ENCODE peak calls at places on chromosomes 12 and 14, in eight cellular contexts. B is testis; X is GM23338; J is mucosa of descending colon; M is heart right ventricle; R is CD4-positive, alpha-beta memory T cell; U is body of pancreas; V is A549. P is an unnamed sample. For H3K4me1, the result is how much of the 10 kb centered on the place peaks cover.

GRCh38 chr12:54891717-54892478 is 37.6 kb downstream of the MUCL1 start:
- DNase-seq in B (no peak), X (no peak), J (peak), M (no peak), R (no peak), U (no peak), V (peak), P (no peak)

GRCh38 chr12:104691661-104692334 is 235.1 kb downstream of the CHST11 start:
- DNase-seq in B (no peak), X (no peak), J (no peak), M (no peak), R (no peak), U (no peak), V (no peak), P (no peak)

GRCh38 chr14:78608998-78609787 is 439.0 kb downstream of the NRXN3 start:
- DNase-seq in B (no peak), X (no peak), J (no peak), M (no peak), R (no peak), U (no peak), V (no peak), P (no peak)

GRCh38 chr14:71139058-71139946 is 232.0 kb downstream of the PCNX1 start:
- DNase-seq in B (peak), X (peak), J (peak), M (peak), R (peak), U (peak), V (peak), P (peak)

GRCh38 chr12:119868992-119869391 is 8.1 kb downstream of the CIT start:
- DNase-seq in B (no peak), X (no peak), J (no peak), M (no peak), R (no peak), U (no peak), V (no peak), P (no peak)

GRCh38 chr12:131933387-131933786 is 4.3 kb downstream of the PUS1 start:
- DNase-seq in B (no peak), X (no peak), J (no peak), M (no peak), R (no peak), U (no peak), V (no peak), P (no peak)

GRCh38 chr14:50875359-50876090 is 3.7 kb downstream of the ABHD12B start:
- DNase-seq in B (no peak), X (no peak), J (no peak), M (no peak), R (peak), U (no peak), V (no peak), P (no peak)

GRCh38 chr14:51321036-51321435 is 81.0 kb downstream of the TMX1 start:
- DNase-seq in B (no peak), X (no peak), J (no peak), M (no peak), R (no peak), U (no peak), V (no peak), P (no peak)

GRCh38 chr14:94481468-94482131 is 5.6 kb upstream of the SERPINA9 start:
- DNase-seq in B (no peak), X (no peak), J (no peak), M (no peak), R (no peak), U (no peak), V (no peak), P (no peak)

GRCh38 chr12:71551529-71551928 is 111.9 kb downstream of the LGR5 start:
- DNase-seq in B (no peak), X (peak), J (no peak), M (no peak), R (no peak), U (no peak), V (peak), P (no peak)

GRCh38 chr14:96801931-96802330 is 4.7 kb downstream of the VRK1 start:
- DNase-seq in B (no peak), X (no peak), J (no peak), M (no peak), R (no peak), U (no peak), V (no peak), P (no peak)

GRCh38 chr14:77882631-77883030 is 82.7 kb downstream of the ADCK1 start:
- DNase-seq in B (no peak), X (no peak), J (no peak), M (no peak), R (no peak), U (no peak), V (no peak), P (peak)

GRCh38 chr12:104443008-104443407 is 13.7 kb upstream of the CHST11 start:
- DNase-seq in B (no peak), X (no peak), J (no peak), M (no peak), R (no peak), U (no peak), V (no peak), P (no peak)

GRCh38 chr14:90759370-90760054 is 56.7 kb downstream of the TTC7B start:
- DNase-seq in B (no peak), X (no peak), J (no peak), M (no peak), R (no peak), U (no peak), V (no peak), P (no peak)

GRCh38 chr12:28998662-28999120 is 150.4 kb upstream of the FAR2 start:
- DNase-seq in B (peak), X (peak), J (peak), M (no peak), R (no peak), U (no peak), V (peak), P (peak)

GRCh38 chr14:104393898-104394605 is 185.5 kb upstream of the C14orf180 start:
- DNase-seq in B (peak), X (no peak), J (peak), M (peak), R (peak), U (peak), V (no peak), P (peak)

GRCh38 chr14:95046711-95047681 is 110.3 kb downstream of the DICER1 start:
- DNase-seq in B (peak), X (no peak), J (peak), M (no peak), R (no peak), U (no peak), V (no peak), P (no peak)

GRCh38 chr14:73888460-73888725 is 1.7 kb downstream of the ZNF410 start:
- DNase-seq in B (no peak), X (no peak), J (no peak), M (no peak), R (no peak), U (no peak), V (no peak), P (no peak)

GRCh38 chr12:90024261-90024660 is 315.6 kb upstream of the ATP2B1 start:
- DNase-seq in B (no peak), X (no peak), J (no peak), M (no peak), R (no peak), U (no peak), V (peak), P (no peak)

GRCh38 chr12:63036216-63036973 is 101.4 kb upstream of the PPM1H start:
- DNase-seq in B (no peak), X (no peak), J (no peak), M (no peak), R (no peak), U (no peak), V (no peak), P (no peak)

GRCh38 chr12:63040526-63041220 is 105.7 kb upstream of the PPM1H start:
- DNase-seq in B (no peak), X (no peak), J (no peak), M (no peak), R (no peak), U (no peak), V (no peak), P (no peak)

GRCh38 chr12:63036974-63037335 is 102.0 kb upstream of the PPM1H start:
- DNase-seq in B (no peak), X (no peak), J (no peak), M (no peak), R (no peak), U (no peak), V (no peak), P (no peak)

GRCh38 chr12:63037721-63038120 is 102.8 kb upstream of the PPM1H start:
- DNase-seq in B (no peak), X (no peak), J (no peak), M (no peak), R (no peak), U (no peak), V (no peak), P (no peak)

DNA sequence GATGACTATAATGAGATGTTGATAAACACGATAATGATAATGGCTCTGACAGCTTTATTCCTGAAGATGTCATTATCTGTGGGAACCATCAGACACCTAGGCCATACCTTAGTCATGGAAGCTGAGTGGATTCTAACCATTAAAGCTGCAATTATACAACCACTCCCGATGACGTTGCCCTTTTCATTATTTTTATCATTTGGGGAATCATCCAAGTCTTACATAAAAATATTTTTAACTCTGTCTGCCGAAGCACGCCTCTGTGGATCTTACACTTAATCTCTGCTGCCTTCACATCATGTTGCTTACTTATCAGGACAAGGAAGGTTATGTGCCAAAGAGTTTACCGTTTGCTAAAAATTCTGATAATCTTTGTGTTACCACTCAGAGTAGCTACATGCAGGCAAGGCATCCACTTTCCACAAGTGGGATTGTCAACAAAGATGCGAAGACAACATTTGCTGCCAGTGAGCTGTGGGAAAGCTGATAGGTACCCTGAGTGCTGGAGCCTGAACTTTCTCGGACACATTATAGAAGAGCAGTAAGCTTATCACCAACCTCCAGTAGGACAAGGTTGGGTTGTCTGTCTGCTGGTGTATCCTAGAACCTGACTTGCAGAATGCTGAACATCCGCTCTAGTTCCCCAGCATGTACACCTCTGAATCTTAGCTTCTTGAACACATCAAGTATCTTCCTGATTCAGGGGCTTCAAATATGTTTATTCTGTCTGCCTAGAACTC is 103.6 kb upstream of the PPM1H start:
- DNase-seq in B (no peak), X (no peak), J (no peak), M (no peak), R (no peak), U (no peak), V (no peak), P (no peak)
- H3K4me1 ChIP-seq in B (under half), X (under half), J (under half), M (under half), R (under half), U (under half), V (under half), P (under half)

GRCh38 chr14:75430106-75430505 is 2.3 kb downstream of the JDP2 start:
- DNase-seq in B (no peak), X (no peak), J (no peak), M (no peak), R (no peak), U (no peak), V (no peak), P (no peak)
- H3K4me1 ChIP-seq in B (under half), X (under half), J (under half), M (half or more), R (under half), U (half or more), V (under half), P (under half)

GRCh38 chr12:113056631-113057488 is at the start of gene DTX1:
- DNase-seq in B (peak), X (peak), J (peak), M (peak), R (peak), U (peak), V (no peak), P (no peak)
- H3K4me1 ChIP-seq in B (under half), X (under half), J (under half), M (under half), R (half or more), U (under half), V (under half), P (under half)

GRCh38 chr12:122944588-122944987 is 21.7 kb downstream of the ABCB9 start:
- DNase-seq in B (peak), X (no peak), J (no peak), M (no peak), R (no peak), U (peak), V (peak), P (no peak)

GRCh38 chr12:122948605-122949004 is 17.7 kb downstream of the ABCB9 start:
- DNase-seq in B (no peak), X (no peak), J (no peak), M (no peak), R (no peak), U (no peak), V (no peak), P (no peak)

GRCh38 chr12:122945047-122945592 is 21.1 kb downstream of the ABCB9 start:
- DNase-seq in B (peak), X (no peak), J (no peak), M (no peak), R (no peak), U (no peak), V (no peak), P (no peak)

GRCh38 chr12:122947352-122947792 is 18.9 kb downstream of the ABCB9 start:
- DNase-seq in B (no peak), X (no peak), J (peak), M (peak), R (no peak), U (peak), V (no peak), P (no peak)

GRCh38 chr12:122946690-122947271 is 19.5 kb downstream of the ABCB9 start:
- DNase-seq in B (peak), X (no peak), J (peak), M (peak), R (no peak), U (peak), V (peak), P (peak)
- H3K4me1 ChIP-seq in B (under half), X (under half), J (under half), M (half or more), R (under half), U (under half), V (half or more), P (under half)

DNA sequence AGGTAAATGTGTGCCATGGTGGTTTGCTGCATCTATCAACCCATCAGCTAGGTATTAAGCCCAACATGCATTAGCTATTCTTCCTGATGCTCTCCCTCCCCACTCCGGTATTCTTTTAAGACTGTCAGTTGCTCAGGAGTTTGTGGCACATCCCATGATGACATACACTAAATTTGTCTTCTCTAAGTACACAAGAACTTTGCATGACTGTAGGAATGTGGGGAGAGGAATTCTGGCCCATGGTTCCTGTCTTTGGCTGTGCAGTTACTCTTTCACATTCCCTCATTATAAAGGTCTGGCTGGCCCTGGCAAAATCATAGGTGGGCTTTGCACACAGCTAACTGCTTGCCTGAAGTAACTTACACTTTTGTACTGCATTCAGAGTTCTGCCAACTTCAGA is 30.3 kb downstream of the HMGA2 start:
- DNase-seq in B (no peak), X (no peak), J (no peak), M (no peak), R (no peak), U (no peak), V (no peak), P (no peak)
- H3K4me1 ChIP-seq in B (under half), X (under half), J (under half), M (under half), R (under half), U (under half), V (under half), P (under half)

P was measured in BE2C.